ENCODE peak calls at places on chromosomes 2 and 18, in ten cellular contexts. One of them, this sample, is unnamed.
A peak's percentile ranks its signal among the peaks of the same experiment; 100 is the strongest.

GRCh38 chr2:188765522-188765921 is 208.7 kb upstream of the COL3A1 start:
- DNase-seq in iPS DF 6.9: peak; percentile 9
- DNase-seq in breast epithelium: no peak
- DNase-seq in PC-3: peak; percentile 66
- DNase-seq in adrenal gland: no peak
- DNase-seq in mesendoderm: peak; percentile 50
- DNase-seq in upper lobe of right lung: no peak
- DNase-seq in Peyer's patch: no peak
- DNase-seq in dorsolateral prefrontal cortex: no peak
- DNase-seq in heart left ventricle: no peak
- DNase-seq in this sample: no peak

GRCh38 chr18:74942319-74942910 is 266.5 kb downstream of the PTGR3 start:
- DNase-seq in iPS DF 6.9: no peak
- DNase-seq in breast epithelium: no peak
- DNase-seq in PC-3: peak; percentile 50
- DNase-seq in adrenal gland: no peak
- DNase-seq in mesendoderm: no peak
- DNase-seq in upper lobe of right lung: no peak
- DNase-seq in Peyer's patch: no peak
- DNase-seq in dorsolateral prefrontal cortex: no peak
- DNase-seq in heart left ventricle: no peak
- DNase-seq in this sample: no peak

GRCh38 chr2:240733803-240734495 is 42.3 kb downstream of the AQP12A start:
- DNase-seq in iPS DF 6.9: no peak
- DNase-seq in breast epithelium: no peak
- DNase-seq in PC-3: no peak
- DNase-seq in adrenal gland: no peak
- DNase-seq in mesendoderm: peak; percentile 16
- DNase-seq in upper lobe of right lung: no peak
- DNase-seq in Peyer's patch: no peak
- DNase-seq in dorsolateral prefrontal cortex: no peak
- DNase-seq in heart left ventricle: no peak
- DNase-seq in this sample: no peak

GRCh38 chr2:129587426-129588064 is 391.9 kb upstream of the RAB6C start:
- DNase-seq in iPS DF 6.9: peak; percentile 41
- DNase-seq in breast epithelium: no peak
- DNase-seq in PC-3: no peak
- DNase-seq in adrenal gland: no peak
- DNase-seq in mesendoderm: peak; percentile 80
- DNase-seq in upper lobe of right lung: peak; percentile 43
- DNase-seq in Peyer's patch: no peak
- DNase-seq in dorsolateral prefrontal cortex: no peak
- DNase-seq in heart left ventricle: no peak
- DNase-seq in this sample: no peak

GRCh38 chr2:8525582-8526402 is 156.1 kb upstream of the ID2 start:
- DNase-seq in iPS DF 6.9: no peak
- DNase-seq in breast epithelium: peak; percentile 85
- DNase-seq in PC-3: peak; percentile 71
- DNase-seq in adrenal gland: peak; percentile 80
- DNase-seq in mesendoderm: peak; percentile 73
- DNase-seq in upper lobe of right lung: peak; percentile 96
- DNase-seq in Peyer's patch: peak; percentile 60
- DNase-seq in dorsolateral prefrontal cortex: peak; percentile 70
- DNase-seq in heart left ventricle: peak; percentile 89
- DNase-seq in this sample: peak; percentile 56

GRCh38 chr2:176129013-176129796 is at the start of gene HOXD8:
- DNase-seq in iPS DF 6.9: no peak
- DNase-seq in breast epithelium: no peak
- DNase-seq in PC-3: no peak
- DNase-seq in adrenal gland: peak; percentile 80
- DNase-seq in mesendoderm: peak; percentile 73
- DNase-seq in upper lobe of right lung: peak; percentile 57
- DNase-seq in Peyer's patch: no peak
- DNase-seq in dorsolateral prefrontal cortex: no peak
- DNase-seq in heart left ventricle: no peak
- DNase-seq in this sample: no peak

GRCh38 chr18:9779630-9780029 is 71.5 kb downstream of the RAB31 start:
- DNase-seq in iPS DF 6.9: no peak
- DNase-seq in breast epithelium: no peak
- DNase-seq in PC-3: peak; percentile 81
- DNase-seq in adrenal gland: peak; percentile 90
- DNase-seq in mesendoderm: no peak
- DNase-seq in upper lobe of right lung: no peak
- DNase-seq in Peyer's patch: no peak
- DNase-seq in dorsolateral prefrontal cortex: no peak
- DNase-seq in heart left ventricle: no peak
- DNase-seq in this sample: no peak

GRCh38 chr2:130370490-130370889 is 14.6 kb downstream of the PTPN18 start:
- DNase-seq in iPS DF 6.9: no peak
- DNase-seq in breast epithelium: no peak
- DNase-seq in PC-3: no peak
- DNase-seq in adrenal gland: no peak
- DNase-seq in mesendoderm: no peak
- DNase-seq in upper lobe of right lung: no peak
- DNase-seq in Peyer's patch: peak; percentile 87
- DNase-seq in dorsolateral prefrontal cortex: no peak
- DNase-seq in heart left ventricle: no peak
- DNase-seq in this sample: no peak

GRCh38 chr2:131641414-131642206 is 113.9 kb downstream of the CCDC74A start:
- DNase-seq in iPS DF 6.9: no peak
- DNase-seq in breast epithelium: no peak
- DNase-seq in PC-3: no peak
- DNase-seq in adrenal gland: no peak
- DNase-seq in mesendoderm: no peak
- DNase-seq in upper lobe of right lung: no peak
- DNase-seq in Peyer's patch: no peak
- DNase-seq in dorsolateral prefrontal cortex: no peak
- DNase-seq in heart left ventricle: no peak
- DNase-seq in this sample: no peak

GRCh38 chr2:74099271-74099670 is 48.4 kb downstream of the BOLA3 start:
- DNase-seq in iPS DF 6.9: no peak
- DNase-seq in breast epithelium: no peak
- DNase-seq in PC-3: no peak
- DNase-seq in adrenal gland: no peak
- DNase-seq in mesendoderm: no peak
- DNase-seq in upper lobe of right lung: no peak
- DNase-seq in Peyer's patch: no peak
- DNase-seq in dorsolateral prefrontal cortex: no peak
- DNase-seq in heart left ventricle: no peak
- DNase-seq in this sample: no peak

GRCh38 chr2:214244847-214245246 is 166.0 kb upstream of the VWC2L start:
- DNase-seq in iPS DF 6.9: no peak
- DNase-seq in breast epithelium: no peak
- DNase-seq in PC-3: peak; percentile 24
- DNase-seq in adrenal gland: no peak
- DNase-seq in mesendoderm: peak; percentile 40
- DNase-seq in upper lobe of right lung: no peak
- DNase-seq in Peyer's patch: no peak
- DNase-seq in dorsolateral prefrontal cortex: no peak
- DNase-seq in heart left ventricle: no peak
- DNase-seq in this sample: no peak

GRCh38 chr2:97844311-97844859 is 131.0 kb downstream of the ZAP70 start:
- DNase-seq in iPS DF 6.9: no peak
- DNase-seq in breast epithelium: no peak
- DNase-seq in PC-3: no peak
- DNase-seq in adrenal gland: no peak
- DNase-seq in mesendoderm: no peak
- DNase-seq in upper lobe of right lung: no peak
- DNase-seq in Peyer's patch: no peak
- DNase-seq in dorsolateral prefrontal cortex: no peak
- DNase-seq in heart left ventricle: no peak
- DNase-seq in this sample: no peak

GRCh38 chr2:33073018-33073417 is 126.3 kb downstream of the LTBP1 start:
- DNase-seq in iPS DF 6.9: no peak
- DNase-seq in breast epithelium: no peak
- DNase-seq in PC-3: peak; percentile 66
- DNase-seq in adrenal gland: no peak
- DNase-seq in mesendoderm: no peak
- DNase-seq in upper lobe of right lung: no peak
- DNase-seq in Peyer's patch: no peak
- DNase-seq in dorsolateral prefrontal cortex: no peak
- DNase-seq in heart left ventricle: no peak
- DNase-seq in this sample: no peak
- H3K27ac ChIP-seq in iPS DF 6.9: no peak overlapping the region
- H3K27ac ChIP-seq in breast epithelium: no peak overlapping the region
- H3K27ac ChIP-seq in PC-3: peak overlapping the region; percentile 60
- H3K27ac ChIP-seq in adrenal gland: no peak overlapping the region
- H3K27ac ChIP-seq in mesendoderm: no peak overlapping the region
- H3K27ac ChIP-seq in upper lobe of right lung: no peak overlapping the region
- H3K27ac ChIP-seq in Peyer's patch: no peak overlapping the region
- H3K27ac ChIP-seq in dorsolateral prefrontal cortex: no peak overlapping the region
- H3K27ac ChIP-seq in heart left ventricle: no peak overlapping the region
- H3K27ac ChIP-seq in this sample: no peak overlapping the region

GRCh38 chr18:25177631-25178030 is 174.3 kb downstream of the ZNF521 start:
- DNase-seq in iPS DF 6.9: no peak
- DNase-seq in breast epithelium: no peak
- DNase-seq in PC-3: no peak
- DNase-seq in adrenal gland: no peak
- DNase-seq in mesendoderm: no peak
- DNase-seq in upper lobe of right lung: no peak
- DNase-seq in Peyer's patch: no peak
- DNase-seq in dorsolateral prefrontal cortex: no peak
- DNase-seq in heart left ventricle: no peak
- DNase-seq in this sample: no peak
- H3K27ac ChIP-seq in iPS DF 6.9: no peak overlapping the region
- H3K27ac ChIP-seq in breast epithelium: no peak overlapping the region
- H3K27ac ChIP-seq in PC-3: no peak overlapping the region
- H3K27ac ChIP-seq in adrenal gland: no peak overlapping the region
- H3K27ac ChIP-seq in mesendoderm: no peak overlapping the region
- H3K27ac ChIP-seq in upper lobe of right lung: no peak overlapping the region
- H3K27ac ChIP-seq in Peyer's patch: no peak overlapping the region
- H3K27ac ChIP-seq in dorsolateral prefrontal cortex: no peak overlapping the region
- H3K27ac ChIP-seq in heart left ventricle: no peak overlapping the region
- H3K27ac ChIP-seq in this sample: no peak overlapping the region

GRCh38 chr2:64260817-64261216 is 116.6 kb upstream of the PELI1 start:
- DNase-seq in iPS DF 6.9: no peak
- DNase-seq in breast epithelium: peak; percentile 37
- DNase-seq in PC-3: no peak
- DNase-seq in adrenal gland: peak; percentile 62
- DNase-seq in mesendoderm: no peak
- DNase-seq in upper lobe of right lung: peak; percentile 71
- DNase-seq in Peyer's patch: peak; percentile 80
- DNase-seq in dorsolateral prefrontal cortex: no peak
- DNase-seq in heart left ventricle: peak; percentile 61
- DNase-seq in this sample: peak; percentile 16

GRCh38 chr2:64260093-64260808 is 116.0 kb upstream of the PELI1 start:
- DNase-seq in iPS DF 6.9: no peak
- DNase-seq in breast epithelium: no peak
- DNase-seq in PC-3: no peak
- DNase-seq in adrenal gland: no peak
- DNase-seq in mesendoderm: no peak
- DNase-seq in upper lobe of right lung: no peak
- DNase-seq in Peyer's patch: no peak
- DNase-seq in dorsolateral prefrontal cortex: no peak
- DNase-seq in heart left ventricle: no peak
- DNase-seq in this sample: no peak

GRCh38 chr2:64262816-64263215 is 118.6 kb upstream of the PELI1 start:
- DNase-seq in iPS DF 6.9: no peak
- DNase-seq in breast epithelium: no peak
- DNase-seq in PC-3: no peak
- DNase-seq in adrenal gland: no peak
- DNase-seq in mesendoderm: no peak
- DNase-seq in upper lobe of right lung: no peak
- DNase-seq in Peyer's patch: no peak
- DNase-seq in dorsolateral prefrontal cortex: no peak
- DNase-seq in heart left ventricle: no peak
- DNase-seq in this sample: no peak

GRCh38 chr2:64263315-64263714 is 119.1 kb upstream of the PELI1 start:
- DNase-seq in iPS DF 6.9: no peak
- DNase-seq in breast epithelium: peak; percentile 45
- DNase-seq in PC-3: peak; percentile 93
- DNase-seq in adrenal gland: no peak
- DNase-seq in mesendoderm: no peak
- DNase-seq in upper lobe of right lung: no peak
- DNase-seq in Peyer's patch: no peak
- DNase-seq in dorsolateral prefrontal cortex: no peak
- DNase-seq in heart left ventricle: no peak
- DNase-seq in this sample: no peak

DNA sequence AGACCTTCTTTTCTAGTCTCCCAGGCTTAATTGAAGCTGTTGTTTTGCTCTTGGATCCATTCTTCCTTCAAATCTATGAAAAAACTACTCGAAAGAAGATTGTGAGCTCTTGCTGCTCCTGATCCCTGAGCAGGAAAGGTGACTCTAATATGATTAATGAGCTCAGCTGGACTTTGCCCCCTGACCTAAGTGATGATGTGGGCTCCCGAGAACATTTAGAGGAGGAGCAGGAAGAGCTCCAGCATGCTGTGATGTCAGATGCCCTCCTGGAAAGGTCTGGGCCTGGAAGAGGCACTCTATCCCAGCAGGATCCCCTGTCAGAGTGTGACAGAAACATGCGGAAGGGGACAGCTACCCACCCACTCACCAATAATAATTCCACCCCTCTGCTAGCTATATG is 117.8 kb upstream of the PELI1 start:
- DNase-seq in iPS DF 6.9: no peak
- DNase-seq in breast epithelium: no peak
- DNase-seq in PC-3: no peak
- DNase-seq in adrenal gland: peak; percentile 25
- DNase-seq in mesendoderm: no peak
- DNase-seq in upper lobe of right lung: no peak
- DNase-seq in Peyer's patch: no peak
- DNase-seq in dorsolateral prefrontal cortex: no peak
- DNase-seq in heart left ventricle: no peak
- DNase-seq in this sample: no peak
- H3K27ac ChIP-seq in iPS DF 6.9: no peak overlapping the region
- H3K27ac ChIP-seq in breast epithelium: no peak overlapping the region
- H3K27ac ChIP-seq in PC-3: no peak overlapping the region
- H3K27ac ChIP-seq in adrenal gland: peak overlapping the region; percentile 86
- H3K27ac ChIP-seq in mesendoderm: no peak overlapping the region
- H3K27ac ChIP-seq in upper lobe of right lung: no peak overlapping the region
- H3K27ac ChIP-seq in Peyer's patch: peak overlapping the region; percentile 72
- H3K27ac ChIP-seq in dorsolateral prefrontal cortex: no peak overlapping the region
- H3K27ac ChIP-seq in heart left ventricle: no peak overlapping the region
- H3K27ac ChIP-seq in this sample: no peak overlapping the region

DNA sequence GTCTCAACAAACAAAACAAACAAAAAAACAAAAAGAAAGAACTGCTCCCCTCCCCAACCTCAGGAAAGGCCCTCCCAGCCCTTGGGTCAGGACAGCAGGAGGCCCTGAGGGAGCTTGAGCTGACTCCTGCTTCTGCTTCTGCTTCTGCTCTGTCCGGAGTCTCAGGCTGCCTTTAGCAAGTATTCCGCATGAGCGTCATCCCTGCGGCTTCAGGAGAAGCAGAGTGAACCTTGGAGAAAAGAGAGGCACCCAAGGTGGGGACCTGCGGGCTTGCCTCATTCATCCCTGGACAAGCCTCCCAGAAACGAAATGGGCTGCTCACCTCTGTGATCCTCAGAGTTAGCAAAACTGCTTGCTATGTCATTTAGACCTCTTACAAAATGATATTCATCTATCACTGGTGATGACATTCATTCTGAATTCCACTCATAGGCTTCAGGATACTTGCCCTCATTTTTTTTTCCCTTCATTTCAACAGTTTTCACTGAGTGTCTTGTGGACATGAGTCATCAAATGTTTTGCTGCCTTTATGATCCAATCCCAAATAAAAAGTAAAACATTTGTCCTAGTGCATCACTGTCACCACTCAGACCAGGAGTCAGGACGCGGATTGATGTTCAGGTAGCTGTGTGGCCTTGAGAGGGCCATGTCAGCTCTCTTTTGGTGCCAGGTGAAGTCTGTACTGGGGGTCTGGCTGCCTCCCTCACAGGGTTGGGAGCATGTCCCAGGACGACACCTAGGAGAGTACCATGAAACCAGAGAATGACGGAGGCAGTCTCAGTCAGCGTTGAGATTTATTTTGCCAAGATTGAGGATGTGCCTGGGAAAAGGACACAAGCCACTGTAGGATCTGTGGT is 51.7 kb downstream of the IMPA2 start:
- DNase-seq in iPS DF 6.9: no peak
- DNase-seq in breast epithelium: peak; percentile 6
- DNase-seq in PC-3: peak; percentile 18
- DNase-seq in adrenal gland: no peak
- DNase-seq in mesendoderm: no peak
- DNase-seq in upper lobe of right lung: no peak
- DNase-seq in Peyer's patch: no peak
- DNase-seq in dorsolateral prefrontal cortex: no peak
- DNase-seq in heart left ventricle: no peak
- DNase-seq in this sample: no peak
- H3K27ac ChIP-seq in iPS DF 6.9: no peak overlapping the region
- H3K27ac ChIP-seq in breast epithelium: no peak overlapping the region
- H3K27ac ChIP-seq in PC-3: no peak overlapping the region
- H3K27ac ChIP-seq in adrenal gland: peak overlapping the region; percentile 56
- H3K27ac ChIP-seq in mesendoderm: peak overlapping the region; percentile 29
- H3K27ac ChIP-seq in upper lobe of right lung: no peak overlapping the region
- H3K27ac ChIP-seq in Peyer's patch: no peak overlapping the region
- H3K27ac ChIP-seq in dorsolateral prefrontal cortex: no peak overlapping the region
- H3K27ac ChIP-seq in heart left ventricle: peak overlapping the region; percentile 43
- H3K27ac ChIP-seq in this sample: no peak overlapping the region

This sample was measured in prostate gland.